ENCODE peak calls at places on chromosome 10, in four cellular contexts. H is NB4; S is CD4-positive, alpha-beta T cell; F is nephron progenitor cell. G is an unnamed sample.
A peak's percentile ranks its signal among the peaks of the same experiment; 100 is the strongest.

GRCh38 chr10:22349758-22350157 is 4.5 kb downstream of the SPAG6 start:
- DNase-seq in H (no peak), S (no peak), F (no peak), G (no peak)

GRCh38 chr10:17003151-17003550 is 126.5 kb downstream of the CUBN start:
- DNase-seq in H (no peak), S (peak; percentile 37), F (no peak), G (no peak)

GRCh38 chr10:91788527-91788926 is 9.7 kb upstream of the TNKS2 start:
- DNase-seq in H (no peak), S (no peak), F (no peak), G (no peak)

GRCh38 chr10:60089095-60089494 is 182.7 kb upstream of the CCDC6 start:
- DNase-seq in H (no peak), S (no peak), F (no peak), G (no peak)

GRCh38 chr10:123913688-123914268 is 22.2 kb upstream of the CPXM2 start:
- DNase-seq in H (peak; percentile 53), S (no peak), F (no peak), G (peak; percentile 25)

GRCh38 chr10:78288716-78289115 is 255.1 kb downstream of the RPS24 start:
- DNase-seq in H (no peak), S (no peak), F (no peak), G (no peak)

GRCh38 chr10:87660484-87661133 is 931 bp downstream of the PAPSS2 start:
- DNase-seq in H (no peak), S (no peak), F (no peak), G (no peak)

GRCh38 chr10:75111906-75112703 is 649 bp downstream of the SAMD8 start:
- DNase-seq in H (peak; percentile 78), S (no peak), F (peak; percentile 55), G (peak; percentile 74)

GRCh38 chr10:114708717-114709352 is 50.8 kb upstream of the ABLIM1 start:
- DNase-seq in H (no peak), S (no peak), F (no peak), G (no peak)

GRCh38 chr10:8133146-8133545 is 78.7 kb downstream of the GATA3 start:
- DNase-seq in H (peak; percentile 36), S (no peak), F (no peak), G (peak; percentile 47)

GRCh38 chr10:8993859-8994258 is 939.4 kb downstream of the GATA3 start:
- DNase-seq in H (no peak), S (no peak), F (no peak), G (no peak)

GRCh38 chr10:17470246-17470645 is 15.9 kb upstream of the ST8SIA6 start:
- DNase-seq in H (no peak), S (no peak), F (no peak), G (no peak)

GRCh38 chr10:120221873-120222485 is 235.0 kb upstream of the PLPP4 start:
- DNase-seq in H (peak; percentile 66), S (no peak), F (peak; percentile 20), G (peak; percentile 70)

GRCh38 chr10:30432631-30433285 is 1.2 kb upstream of the MAP3K8 start:
- DNase-seq in H (no peak), S (no peak), F (no peak), G (peak; percentile 67)

GRCh38 chr10:17353568-17353967 is 100.8 kb downstream of the ST8SIA6 start:
- DNase-seq in H (no peak), S (no peak), F (no peak), G (no peak)

GRCh38 chr10:35668865-35669650 is 27.0 kb upstream of the FZD8 start:
- DNase-seq in H (no peak), S (no peak), F (no peak), G (no peak)

GRCh38 chr10:107814865-107815487 is 650.5 kb upstream of the SORCS1 start:
- DNase-seq in H (peak; percentile 74), S (no peak), F (peak; percentile 52), G (peak; percentile 38)

GRCh38 chr10:88256013-88256680 is 327.0 kb downstream of the RNLS start:
- DNase-seq in H (no peak), S (no peak), F (no peak), G (no peak)

GRCh38 chr10:75428434-75429158 is 2.8 kb upstream of the LRMDA start:
- DNase-seq in H (peak; percentile 96), S (no peak), F (no peak), G (no peak)

GRCh38 chr10:71795248-71795647 is 21.9 kb upstream of the VSIR start:
- DNase-seq in H (peak; percentile 48), S (no peak), F (peak; percentile 78), G (no peak)

GRCh38 chr10:30849636-30850035 is 182.0 kb downstream of the ZNF438 start:
- DNase-seq in H (no peak), S (no peak), F (no peak), G (no peak)

GRCh38 chr10:70323143-70323696 is 39.4 kb upstream of the NPFFR1 start:
- DNase-seq in H (peak; percentile 53), S (no peak), F (no peak), G (no peak)

GRCh38 chr10:102394079-102394800 is 1.3 kb upstream of the NFKB2 start:
- DNase-seq in H (peak; percentile 93), S (peak; percentile 96), F (peak; percentile 90), G (peak; percentile 98)
- TF ChIP-seq CTCF in H (peak; percentile 85), S (peak; percentile 12), F (peak; percentile 39), G (no peak)

DNA sequence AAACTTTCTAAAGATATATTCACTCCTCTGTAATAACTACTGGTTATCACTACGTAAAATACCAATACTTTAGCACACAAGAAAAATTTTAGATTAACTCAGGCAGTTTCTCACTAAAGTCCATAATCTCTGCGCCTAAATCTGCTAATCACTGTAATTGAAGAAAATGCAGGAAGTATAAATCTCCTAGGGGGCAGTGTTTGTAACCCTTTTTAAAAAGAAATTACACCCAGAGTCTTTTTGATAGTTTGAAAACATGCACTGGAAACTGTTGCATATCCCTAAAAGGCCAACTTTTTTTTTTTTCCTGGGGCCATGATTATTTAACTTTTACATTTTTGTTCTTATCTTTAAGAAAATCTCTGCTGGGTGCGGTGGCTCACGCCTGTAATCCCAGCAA is 209.6 kb downstream of the KIAA1217 start:
- DNase-seq in H (no peak), S (no peak), F (no peak), G (no peak)
- TF ChIP-seq CTCF in H (no peak), S (no peak), F (no peak), G (no peak)

DNA sequence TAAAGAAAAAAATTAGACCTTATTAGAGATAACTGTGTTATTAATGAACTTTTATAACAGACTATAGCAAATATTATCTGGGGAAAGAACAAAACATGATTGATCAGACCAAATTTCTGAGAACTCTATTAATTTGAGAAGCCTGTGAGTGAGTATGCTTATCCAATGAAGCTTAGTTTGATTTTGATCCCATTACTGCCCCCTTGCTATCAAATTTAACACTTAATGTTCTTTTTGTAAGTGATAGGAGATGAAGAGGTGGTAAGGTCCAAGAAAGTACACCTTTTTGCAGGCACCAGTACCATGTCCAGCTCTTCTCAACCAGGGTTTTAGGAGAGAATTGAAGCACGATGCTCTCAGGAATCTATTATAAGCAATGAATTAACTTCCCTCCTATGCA is 49.9 kb downstream of the ZNF365 start:
- DNase-seq in H (peak; percentile 15), S (no peak), F (no peak), G (no peak)
- TF ChIP-seq CTCF in H (no peak), S (no peak), F (no peak), G (no peak)

GRCh38 chr10:6203331-6204062 is 765 bp downstream of the PFKFB3 start:
- DNase-seq in H (peak; percentile 66), S (peak; percentile 47), F (peak; percentile 80), G (peak; percentile 94)
- TF ChIP-seq CTCF in H (no peak), S (peak; percentile 18), F (no peak), G (peak; percentile 65)

DNA sequence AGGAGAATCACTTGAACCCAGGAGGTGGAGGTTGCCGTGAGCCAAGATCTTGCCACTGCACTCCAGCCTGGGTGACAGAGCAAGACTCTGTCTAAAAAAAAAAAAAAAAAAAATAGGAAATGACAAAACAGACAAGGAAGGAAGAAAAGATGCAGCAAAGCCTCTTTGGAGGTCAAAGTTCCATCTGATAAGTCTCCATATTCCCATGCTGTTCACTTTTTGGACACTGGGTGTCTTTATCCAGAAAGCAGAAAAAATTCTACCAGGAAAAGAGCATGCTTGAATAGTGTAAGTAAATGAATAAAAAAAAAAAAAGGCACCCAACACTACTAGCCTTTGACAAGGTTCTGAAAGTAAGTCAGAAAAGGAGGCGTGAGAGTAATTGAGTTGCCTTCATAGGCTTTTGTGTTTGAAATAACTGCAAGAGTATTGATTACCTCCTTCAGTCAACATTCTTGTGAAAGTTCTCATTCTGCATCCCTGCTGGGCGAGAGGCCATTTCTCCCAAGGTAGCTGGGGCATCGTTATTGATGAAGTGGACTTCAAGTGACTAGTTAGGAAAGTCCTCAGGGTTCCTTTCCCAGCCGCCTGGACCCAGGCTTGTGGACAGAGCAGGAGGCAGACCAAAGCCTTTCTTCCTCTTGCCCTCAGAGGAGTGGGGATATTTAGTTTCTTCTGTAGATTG is 133.3 kb upstream of the KIF5B start:
- DNase-seq in H (peak; percentile 50), S (no peak), F (no peak), G (no peak)
- TF ChIP-seq CTCF in H (no peak), S (no peak), F (peak; percentile 17), G (no peak)

GRCh38 chr10:50275650-50276235 is 24.4 kb upstream of the ASAH2 start:
- DNase-seq in H (peak; percentile 51), S (no peak), F (peak; percentile 43), G (peak; percentile 45)

GRCh38 chr10:50272531-50272930 is 21.2 kb upstream of the ASAH2 start:
- DNase-seq in H (no peak), S (no peak), F (no peak), G (no peak)

DNA sequence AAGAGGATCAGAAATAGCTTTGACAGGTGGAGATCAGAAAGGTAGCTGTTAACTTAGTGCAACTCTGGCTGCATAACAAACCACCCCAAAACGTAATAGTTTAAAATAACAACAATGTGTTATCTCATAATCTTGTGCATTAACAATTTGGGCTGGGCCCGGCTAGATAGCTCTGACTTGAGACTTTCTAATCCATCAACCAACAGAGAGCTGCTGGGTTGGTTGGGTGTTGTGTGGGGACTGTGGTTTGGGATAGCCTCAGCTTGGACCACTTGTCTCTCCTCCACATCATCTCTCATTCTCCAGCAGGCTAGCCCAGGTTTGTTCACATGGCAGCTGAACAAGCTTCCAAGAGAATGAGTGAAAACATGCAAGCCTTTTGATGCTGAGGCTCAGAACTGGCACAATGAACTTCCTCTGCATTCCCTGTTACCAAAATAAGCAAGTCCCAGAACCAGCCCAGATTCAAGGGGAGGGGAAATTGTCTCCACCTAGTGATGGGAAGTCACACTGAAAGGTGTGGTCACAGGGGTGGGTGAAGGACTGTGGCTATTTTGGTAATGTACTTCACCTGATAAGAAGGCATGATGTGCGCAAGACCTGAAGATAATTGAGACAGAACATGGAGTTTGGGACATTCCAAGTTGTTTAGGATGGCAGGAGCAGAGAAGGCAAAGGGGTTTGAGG is 20.4 kb upstream of the ASAH2 start:
- DNase-seq in H (no peak), S (no peak), F (no peak), G (no peak)
- TF ChIP-seq CTCF in H (no peak), S (no peak), F (no peak), G (no peak)

DNA sequence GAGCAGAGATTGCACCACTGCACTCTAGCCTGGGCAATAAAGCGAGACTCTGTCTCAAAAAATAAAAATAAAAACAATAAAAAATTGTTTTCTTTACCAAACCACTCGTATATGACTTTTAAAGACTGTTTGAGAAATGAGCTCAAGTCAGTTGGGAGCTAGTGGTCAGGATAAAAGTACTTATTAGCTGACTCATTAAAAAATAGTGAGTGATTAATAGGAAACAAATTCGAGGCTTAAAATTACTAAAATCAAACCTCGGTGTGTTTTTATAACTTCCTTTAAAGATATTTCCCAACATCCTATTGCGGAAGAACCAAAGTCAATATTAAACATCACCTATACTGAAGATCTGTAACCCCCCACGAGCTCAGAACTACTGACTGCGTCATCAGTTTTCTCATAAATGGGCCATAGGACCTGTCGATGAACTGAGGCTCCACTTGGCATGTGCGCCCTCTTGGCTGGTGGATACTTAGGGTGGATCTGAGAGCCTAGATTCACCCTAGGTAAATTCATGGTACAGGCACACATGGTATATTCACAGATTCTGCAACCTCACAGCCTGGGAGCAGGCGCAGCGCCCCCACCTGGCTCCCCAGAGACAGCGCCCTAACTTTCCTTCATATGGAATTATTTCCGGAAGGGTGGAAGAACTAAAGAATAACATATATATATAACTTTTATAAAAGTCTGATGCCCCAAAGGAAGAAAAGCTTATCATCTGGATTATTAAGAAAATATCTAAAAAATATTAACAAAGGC is 9.2 kb downstream of the MKI67 start:
- DNase-seq in H (no peak), S (no peak), F (no peak), G (no peak)
- TF ChIP-seq CTCF in H (peak; percentile 55), S (no peak), F (no peak), G (no peak)